ENCODE peak calls at places on chromosomes 11 and 22, in ten cellular contexts. R, P, E, F, K, B, Z, N, M and A are unnamed samples.
A peak's percentile ranks its signal among the peaks of the same experiment; 100 is the strongest.

GRCh38 chr22:45444168-45444567 is 30.7 kb downstream of the RIBC2 start:
- DNase-seq in R (no peak), P (no peak), E (no peak), F (no peak), K (no peak), B (no peak), Z (no peak), N (no peak), M (no peak), A (no peak)

GRCh38 chr11:84358034-84358433 is 1071.9 kb upstream of the CCDC90B start:
- DNase-seq in R (no peak), P (no peak), E (no peak), F (no peak), K (no peak), B (no peak), Z (no peak), N (no peak), M (no peak), A (no peak)

GRCh38 chr22:48106715-48107259 is 1344.3 kb downstream of the TBC1D22A start:
- DNase-seq in R (no peak), P (no peak), E (no peak), F (no peak), K (no peak), B (no peak), Z (no peak), N (no peak), M (no peak), A (no peak)

GRCh38 chr11:3929689-3930088 is 74.2 kb downstream of the STIM1 start:
- DNase-seq in R (no peak), P (no peak), E (no peak), F (no peak), K (no peak), B (no peak), Z (no peak), N (no peak), M (no peak), A (no peak)

GRCh38 chr11:96307748-96308133 is 35.3 kb downstream of the MAML2 start:
- DNase-seq in R (peak; percentile 75), P (no peak), E (peak; percentile 83), F (no peak), K (no peak), B (no peak), Z (no peak), N (no peak), M (no peak), A (no peak)

GRCh38 chr11:2675540-2675939 is 24.3 kb downstream of the KCNQ1OT1 start:
- DNase-seq in R (no peak), P (no peak), E (no peak), F (no peak), K (no peak), B (no peak), Z (no peak), N (no peak), M (no peak), A (no peak)

GRCh38 chr11:2772544-2773031 is 72.8 kb upstream of the KCNQ1OT1 start:
- DNase-seq in R (peak; percentile 13), P (no peak), E (peak; percentile 86), F (no peak), K (no peak), B (no peak), Z (peak; percentile 10), N (no peak), M (no peak), A (no peak)

GRCh38 chr11:10728779-10729472 is 22.1 kb upstream of the CTR9 start:
- DNase-seq in R (no peak), P (no peak), E (no peak), F (no peak), K (no peak), B (peak; percentile 73), Z (no peak), N (no peak), M (no peak), A (no peak)

GRCh38 chr11:130165601-130166456 is 6.2 kb downstream of the ST14 start:
- DNase-seq in R (peak; percentile 68), P (no peak), E (no peak), F (no peak), K (no peak), B (no peak), Z (no peak), N (peak; percentile 52), M (peak; percentile 40), A (no peak)

GRCh38 chr11:45984192-45984591 is 61.7 kb downstream of the LARGE2 start:
- DNase-seq in R (no peak), P (no peak), E (no peak), F (no peak), K (no peak), B (no peak), Z (no peak), N (no peak), M (no peak), A (no peak)

GRCh38 chr11:96393753-96394348 is 4.0 kb downstream of the JRKL start:
- DNase-seq in R (no peak), P (no peak), E (peak; percentile 22), F (peak; percentile 9), K (no peak), B (peak; percentile 16), Z (no peak), N (peak; percentile 39), M (no peak), A (no peak)

GRCh38 chr11:45913514-45913913 is 4.2 kb downstream of the PEX16 start:
- DNase-seq in R (no peak), P (no peak), E (no peak), F (no peak), K (no peak), B (no peak), Z (no peak), N (no peak), M (no peak), A (no peak)

GRCh38 chr11:116693206-116694016 is 79.4 kb downstream of the BUD13 start:
- DNase-seq in R (peak; percentile 69), P (no peak), E (no peak), F (no peak), K (no peak), B (no peak), Z (no peak), N (no peak), M (no peak), A (no peak)

GRCh38 chr11:74013141-74013540 is 4.3 kb upstream of the UCP3 start:
- DNase-seq in R (no peak), P (no peak), E (no peak), F (no peak), K (no peak), B (no peak), Z (no peak), N (no peak), M (no peak), A (no peak)

GRCh38 chr22:27726726-27727449 is 74.7 kb downstream of the MN1 start:
- DNase-seq in R (peak; percentile 35), P (no peak), E (peak; percentile 91), F (no peak), K (no peak), B (peak; percentile 61), Z (no peak), N (no peak), M (peak; percentile 15), A (peak; percentile 56)

GRCh38 chr11:12581923-12582322 is 92.3 kb upstream of the TEAD1 start:
- DNase-seq in R (no peak), P (peak; percentile 17), E (peak; percentile 81), F (peak; percentile 31), K (no peak), B (peak; percentile 46), Z (no peak), N (no peak), M (no peak), A (peak; percentile 77)

GRCh38 chr11:126072821-126073594 is 10.3 kb upstream of the CDON start:
- DNase-seq in R (no peak), P (peak; percentile 8), E (no peak), F (no peak), K (no peak), B (no peak), Z (no peak), N (no peak), M (no peak), A (no peak)

GRCh38 chr11:2318707-2319106 is 16.9 kb downstream of the TSPAN32 start:
- DNase-seq in R (no peak), P (no peak), E (no peak), F (no peak), K (no peak), B (no peak), Z (no peak), N (no peak), M (no peak), A (no peak)

GRCh38 chr22:27331526-27332281 is 469.9 kb downstream of the MN1 start:
- DNase-seq in R (no peak), P (no peak), E (no peak), F (no peak), K (no peak), B (peak; percentile 54), Z (no peak), N (no peak), M (peak; percentile 37), A (peak; percentile 51)

GRCh38 chr11:104581246-104581980 is 316.8 kb downstream of the CASP12 start:
- DNase-seq in R (no peak), P (no peak), E (no peak), F (no peak), K (no peak), B (peak; percentile 14), Z (no peak), N (no peak), M (no peak), A (no peak)

GRCh38 chr11:12220305-12220704 is 109.9 kb downstream of the MICAL2 start:
- DNase-seq in R (no peak), P (no peak), E (no peak), F (no peak), K (no peak), B (no peak), Z (no peak), N (no peak), M (no peak), A (no peak)

GRCh38 chr11:112797653-112798293 is 163.4 kb upstream of the NCAM1 start:
- DNase-seq in R (no peak), P (no peak), E (peak; percentile 46), F (no peak), K (no peak), B (peak; percentile 55), Z (no peak), N (peak; percentile 3), M (no peak), A (no peak)

GRCh38 chr11:8127442-8127841 is 41.4 kb downstream of the RIC3 start:
- DNase-seq in R (no peak), P (no peak), E (no peak), F (no peak), K (no peak), B (no peak), Z (no peak), N (no peak), M (no peak), A (no peak)

GRCh38 chr11:70135142-70136132 is 57.3 kb downstream of the ANO1 start:
- DNase-seq in R (no peak), P (peak; percentile 80), E (no peak), F (no peak), K (no peak), B (no peak), Z (no peak), N (no peak), M (no peak), A (no peak)

GRCh38 chr11:46332568-46333128 is 14.6 kb upstream of the DGKZ start:
- DNase-seq in R (no peak), P (no peak), E (no peak), F (peak; percentile 57), K (no peak), B (peak; percentile 63), Z (no peak), N (no peak), M (no peak), A (no peak)

GRCh38 chr11:129732926-129733325 is 82.7 kb upstream of the TMEM45B start:
- DNase-seq in R (no peak), P (no peak), E (no peak), F (no peak), K (no peak), B (no peak), Z (no peak), N (no peak), M (no peak), A (no peak)

GRCh38 chr11:128341280-128341679 is 246.1 kb downstream of the ETS1 start:
- DNase-seq in R (no peak), P (no peak), E (peak; percentile 15), F (no peak), K (peak; percentile 55), B (no peak), Z (no peak), N (no peak), M (no peak), A (no peak)

GRCh38 chr11:128519353-128519752 is 68.0 kb downstream of the ETS1 start:
- DNase-seq in R (no peak), P (no peak), E (no peak), F (no peak), K (no peak), B (no peak), Z (no peak), N (no peak), M (no peak), A (no peak)